ENCODE peak calls at places on chromosomes 2 and 18, in ten cellular contexts. H, N, A, U, P, X, Z, O, K and W are unnamed samples.
A peak's percentile ranks its signal among the peaks of the same experiment; 100 is the strongest.

GRCh38 chr2:163573652-163574051 is 162.2 kb downstream of the FIGN start:
- DNase-seq in A (no peak), U (peak; percentile 8), P (no peak), H (no peak), K (no peak), Z (no peak), N (no peak), X (no peak), O (no peak), W (no peak)

GRCh38 chr2:72150157-72150960 is 2.7 kb upstream of the CYP26B1 start:
- DNase-seq in Z (peak; percentile 89), U (peak; percentile 77), A (peak; percentile 83), H (peak; percentile 88), N (peak; percentile 73), X (peak; percentile 95), K (peak; percentile 86), P (peak; percentile 71), O (peak; percentile 63), W (peak; percentile 59)

GRCh38 chr18:57026316-57026715 is 120.6 kb upstream of the BOD1L2 start:
- DNase-seq in X (no peak), N (no peak), U (no peak), H (no peak), P (no peak), K (no peak), O (no peak), A (no peak), Z (no peak), W (no peak)

GRCh38 chr2:33366473-33366872 is 110.0 kb upstream of the RASGRP3 start:
- DNase-seq in H (peak; percentile 72), X (peak; percentile 92), P (no peak), A (no peak), K (no peak), N (no peak), U (peak; percentile 29), O (no peak), Z (no peak), W (no peak)

GRCh38 chr2:227125506-227125905 is 38.5 kb downstream of the COL4A4 start:
- DNase-seq in X (no peak), P (no peak), A (no peak), Z (peak; percentile 39), U (no peak), O (no peak), H (no peak), N (no peak), K (peak; percentile 28), W (no peak)

GRCh38 chr2:129061079-129061785 is 742.6 kb upstream of the HS6ST1 start:
- DNase-seq in Z (no peak), X (no peak), O (no peak), A (no peak), K (no peak), P (peak; percentile 79), H (no peak), U (no peak), N (peak; percentile 36), W (no peak)

GRCh38 chr2:68216454-68217310 is 35.6 kb downstream of the PPP3R1 start:
- DNase-seq in U (no peak), N (no peak), Z (no peak), X (no peak), P (no peak), K (no peak), O (no peak), H (no peak), A (no peak), W (no peak)

GRCh38 chr18:7770903-7771302 is 203.8 kb downstream of the PTPRM start:
- DNase-seq in U (no peak), H (no peak), X (no peak), K (no peak), P (no peak), N (no peak), Z (no peak), A (no peak), O (no peak), W (no peak)

GRCh38 chr2:150472122-150472899 is 15.2 kb downstream of the RND3 start:
- DNase-seq in N (peak; percentile 93), Z (no peak), O (peak; percentile 31), X (no peak), H (peak; percentile 68), P (peak; percentile 86), A (no peak), U (peak; percentile 59), K (no peak), W (no peak)

GRCh38 chr2:216446343-216446742 is 34.1 kb downstream of the SMARCAL1 start:
- DNase-seq in H (no peak), A (no peak), O (no peak), P (no peak), N (no peak), Z (no peak), X (no peak), U (no peak), K (no peak), W (no peak)

GRCh38 chr2:47309472-47309951 is 93.4 kb upstream of the MSH2 start:
- DNase-seq in X (no peak), O (no peak), K (no peak), P (no peak), H (no peak), A (no peak), Z (no peak), N (no peak), U (no peak), W (no peak)

GRCh38 chr2:47311764-47312503 is 91.0 kb upstream of the MSH2 start:
- DNase-seq in X (no peak), P (no peak), Z (no peak), H (no peak), U (no peak), O (no peak), N (no peak), A (no peak), K (no peak), W (no peak)

GRCh38 chr2:47310801-47311560 is 92.0 kb upstream of the MSH2 start:
- DNase-seq in A (peak; percentile 64), O (peak; percentile 40), U (peak; percentile 54), P (no peak), Z (no peak), H (peak; percentile 85), K (no peak), N (no peak), X (no peak), W (no peak)

GRCh38 chr2:47312504-47312875 is 90.5 kb upstream of the MSH2 start:
- DNase-seq in H (no peak), P (no peak), O (no peak), K (no peak), Z (no peak), N (no peak), A (no peak), X (no peak), U (no peak), W (no peak)

DNA sequence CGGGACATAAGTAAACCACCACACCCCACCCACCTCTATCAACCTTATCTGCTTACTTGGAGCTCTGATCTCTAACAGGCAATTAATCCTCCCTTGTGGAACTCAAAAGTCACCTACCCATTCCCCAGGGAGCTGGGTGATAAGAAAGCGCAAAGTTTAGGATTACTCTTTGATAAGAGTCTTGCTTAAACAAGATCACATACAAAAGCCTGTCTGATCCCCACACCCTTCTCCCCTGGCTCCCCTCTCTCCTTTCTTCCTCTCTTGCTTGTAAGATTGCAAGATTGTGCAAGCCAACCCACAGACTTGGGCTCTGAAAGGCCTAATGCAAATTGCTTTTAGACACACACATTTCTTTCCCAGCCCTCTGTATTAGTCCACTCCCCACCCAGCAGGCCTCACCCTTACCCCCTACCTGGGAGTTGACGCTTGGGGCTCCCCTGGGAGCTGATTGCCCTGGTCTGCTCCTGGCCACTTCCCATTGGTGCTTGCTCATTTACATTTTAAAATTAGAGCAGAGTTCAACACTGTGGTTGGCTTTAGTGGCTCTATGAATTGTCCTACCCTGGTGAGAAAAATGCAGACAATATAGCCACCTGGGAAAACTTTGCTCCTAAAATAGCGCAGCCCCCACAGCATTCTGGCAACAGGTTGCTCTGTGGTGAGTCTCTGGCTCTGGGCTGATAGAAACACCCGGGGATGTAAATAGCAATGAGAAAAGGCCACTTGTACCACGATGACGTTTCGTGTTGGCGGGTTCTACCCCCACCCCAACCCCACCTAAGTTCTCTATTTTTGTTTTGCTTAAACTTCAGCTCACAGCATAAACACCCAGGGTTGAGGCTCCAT is 92.8 kb upstream of the MSH2 start:
- DNase-seq in A (no peak), X (no peak), N (no peak), K (no peak), H (no peak), U (peak; percentile 37), P (peak; percentile 62), Z (no peak), O (no peak), W (no peak)
- H3K27ac ChIP-seq in A (peak overlapping the region; percentile 50), X (peak overlapping the region; percentile 61), N (no peak overlapping the region), K (peak overlapping the region; percentile 35), H (peak overlapping the region; percentile 64), U (peak overlapping the region; percentile 76), P (no peak overlapping the region), Z (no peak overlapping the region), O (peak overlapping the region; percentile 76), W (no peak overlapping the region)

DNA sequence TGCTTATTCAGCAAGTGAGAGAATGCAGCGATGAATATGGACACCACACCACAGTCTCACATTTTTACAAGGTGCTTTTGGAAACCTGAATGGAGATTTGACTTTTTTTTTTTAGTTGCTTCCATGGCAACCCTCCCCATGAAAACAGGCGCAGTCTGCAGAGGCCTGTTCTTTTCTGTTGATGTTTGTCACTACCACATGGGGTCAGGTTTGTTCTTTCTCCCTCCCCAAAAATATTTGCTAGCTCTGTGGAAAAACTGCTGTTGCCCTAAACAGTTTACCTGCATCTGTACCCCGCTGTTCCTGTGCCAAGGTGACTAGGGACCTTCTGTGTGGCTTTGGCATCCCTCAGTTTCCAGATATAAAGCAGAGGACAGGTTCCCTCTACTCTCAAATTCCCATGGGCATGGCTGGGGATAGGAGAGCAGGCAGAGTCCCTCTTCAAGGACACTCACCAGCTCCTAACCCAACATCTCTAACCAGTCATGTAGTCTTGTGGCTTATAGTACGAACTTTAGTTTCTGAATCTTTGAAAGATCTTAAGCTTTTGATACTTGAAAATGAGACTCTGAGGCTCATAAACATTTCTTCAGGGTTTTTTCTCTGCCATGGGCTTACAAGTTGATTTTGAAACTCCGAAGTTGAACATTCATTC is 14.7 kb upstream of the MAPRE2 start:
- DNase-seq in U (no peak), X (no peak), Z (no peak), K (no peak), N (no peak), P (no peak), H (no peak), O (no peak), A (no peak), W (no peak)
- TF ChIP-seq CTCF in U (no peak), X (no peak), Z (no peak), K (no peak), N (no peak), P (peak; percentile 3), H (no peak), O (peak; percentile 23), A (no peak), W (peak; percentile 69)

DNA sequence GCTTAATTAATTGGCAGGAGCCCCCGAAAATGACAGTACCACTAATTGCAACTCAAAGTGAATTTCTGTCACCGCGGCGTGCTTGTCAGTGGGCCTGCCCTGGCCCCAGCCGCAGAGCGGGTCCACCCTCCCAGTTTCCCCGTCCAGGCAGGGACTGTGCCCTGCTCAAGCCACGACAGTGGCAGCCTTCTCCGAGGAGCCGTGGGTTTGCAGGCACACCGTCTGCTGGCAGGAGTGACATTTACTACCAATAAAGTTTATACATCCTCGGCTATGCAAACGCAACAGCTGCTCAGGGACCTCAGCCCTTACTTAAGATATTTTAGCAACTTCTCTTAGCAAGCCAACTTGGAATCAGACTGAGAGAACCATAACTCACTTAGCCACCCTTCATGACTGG is 112.7 kb downstream of the GBX2 start:
- DNase-seq in Z (no peak), N (no peak), A (no peak), K (no peak), U (no peak), X (no peak), H (no peak), O (no peak), P (no peak), W (no peak)
- H3K27ac ChIP-seq in Z (no peak overlapping the region), N (no peak overlapping the region), A (no peak overlapping the region), K (no peak overlapping the region), U (no peak overlapping the region), X (no peak overlapping the region), H (no peak overlapping the region), O (no peak overlapping the region), P (no peak overlapping the region), W (no peak overlapping the region)

GRCh38 chr2:26184555-26185303 is 11.8 kb downstream of the GAREM2 start:
- DNase-seq in K (peak; percentile 80), H (peak; percentile 92), A (peak; percentile 96), O (peak; percentile 62), X (no peak), Z (no peak), P (peak; percentile 80), U (peak; percentile 86), N (peak; percentile 59), W (peak; percentile 81)
- TF ChIP-seq CTCF in K (peak; percentile 52), H (peak; percentile 61), A (peak; percentile 35), O (peak; percentile 84), X (peak; percentile 60), Z (no peak), P (peak; percentile 48), U (peak; percentile 94), N (peak; percentile 56), W (peak; percentile 59)